ENCODE peak calls at places on chromosomes 2 and 18, in eight cellular contexts. M is sigmoid colon, P is transverse colon, I is body of pancreas, B is pancreas, H is foreskin fibroblast, L is fibroblast of lung, D is fibroblast of mammary gland. F is an unnamed sample.

GRCh38 chr2:160630801-160631590 is 137.4 kb upstream of the RBMS1 start:
- DNase-seq in B (no peak), I (no peak), M (no peak), D (no peak), H (peak), L (peak), P (no peak), F (peak)

GRCh38 chr18:58135170-58135569 is 91.1 kb downstream of the NEDD4L start:
- DNase-seq in I (no peak), P (peak), B (no peak), L (peak), D (peak), M (no peak), H (peak), F (peak)

GRCh38 chr2:177239934-177240600 is 24.5 kb downstream of the NFE2L2 start:
- DNase-seq in M (peak), P (peak), L (peak), I (peak), D (peak), H (peak), B (no peak), F (peak)

GRCh38 chr2:230748087-230748486 is 35.4 kb downstream of the CAB39 start:
- DNase-seq in B (no peak), M (no peak), D (peak), I (no peak), L (peak), P (no peak), H (no peak), F (no peak)

GRCh38 chr2:162824319-162824718 is 14.2 kb downstream of the KCNH7 start:
- DNase-seq in I (no peak), D (no peak), P (no peak), M (no peak), H (no peak), L (no peak), B (no peak), F (no peak)

GRCh38 chr2:52340185-52340584 is 1308.3 kb upstream of the NRXN1 start:
- DNase-seq in L (peak), D (no peak), I (no peak), P (no peak), M (no peak), H (peak), B (no peak), F (no peak)

GRCh38 chr2:152222975-152223638 is 47.5 kb upstream of the STAM2 start:
- DNase-seq in I (peak), L (peak), M (peak), D (peak), H (peak), P (peak), B (peak), F (peak)

GRCh38 chr18:48352051-48352755 is 57.0 kb downstream of the ZBTB7C start:
- DNase-seq in H (no peak), L (no peak), M (no peak), D (no peak), I (no peak), P (no peak), B (no peak), F (no peak)

GRCh38 chr18:42053188-42053781 is 98.3 kb downstream of the PIK3C3 start:
- DNase-seq in H (peak), D (peak), P (peak), M (no peak), I (peak), L (peak), B (peak), F (peak)

GRCh38 chr2:25664531-25665307 is 8.7 kb downstream of the DTNB start:
- DNase-seq in M (peak), L (peak), B (peak), P (peak), H (peak), I (peak), D (peak), F (peak)

GRCh38 chr2:7726989-7727388 is 809.8 kb downstream of the RNF144A start:
- DNase-seq in I (no peak), P (no peak), M (no peak), D (no peak), B (no peak), L (no peak), H (no peak), F (no peak)

GRCh38 chr2:130737592-130737991 is 8.7 kb downstream of the GPR148 start:
- DNase-seq in L (no peak), P (no peak), H (no peak), M (no peak), D (no peak), I (no peak), B (no peak), F (no peak)

GRCh38 chr2:169362346-169363026 is at the start of gene LRP2:
- DNase-seq in I (no peak), M (no peak), D (no peak), H (peak), B (no peak), L (no peak), P (peak), F (peak)

GRCh38 chr2:69958480-69958879 is 3.0 kb downstream of the ASPRV1 start:
- DNase-seq in M (no peak), B (no peak), I (no peak), P (no peak), D (no peak), L (no peak), H (no peak), F (no peak)

GRCh38 chr2:226077841-226078240 is 678.3 kb downstream of the NYAP2 start:
- DNase-seq in D (peak), I (no peak), L (no peak), H (no peak), P (no peak), B (no peak), M (no peak), F (no peak)

DNA sequence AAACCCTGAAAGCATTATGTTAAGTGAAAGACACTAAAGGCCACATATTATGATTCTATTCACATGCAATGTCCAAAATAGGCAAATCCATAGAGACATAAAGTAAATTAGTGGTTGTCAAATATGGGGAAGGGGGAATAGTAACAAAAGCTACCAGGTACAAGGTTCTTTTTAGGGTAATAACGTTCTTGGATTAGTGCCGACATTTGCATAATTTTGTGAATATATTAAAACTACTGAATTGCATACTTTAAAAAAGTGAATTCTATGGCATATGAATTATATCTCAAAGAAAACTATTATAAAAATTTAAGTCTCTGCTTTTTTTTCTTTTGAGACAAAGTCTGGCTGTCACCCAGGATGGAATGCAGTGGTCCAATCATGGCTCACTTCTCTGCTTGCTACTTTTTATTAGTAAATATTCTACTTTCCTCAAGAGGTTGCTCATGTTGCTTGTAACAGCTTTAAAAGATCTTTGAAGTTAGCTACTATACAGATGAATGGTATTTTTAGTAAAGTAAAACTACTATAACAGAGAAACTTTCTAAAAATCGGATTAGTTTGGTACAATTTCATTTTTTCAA is 2.5 kb downstream of the SESTD1 start:
- DNase-seq in I (no peak), P (no peak), D (peak), L (no peak), B (no peak), H (no peak), M (no peak), F (peak)
- H3K4me3 ChIP-seq in I (no peak), P (no peak), D (no peak), L (no peak), B (no peak), H (no peak), M (no peak), F (peak)

GRCh38 chr2:39666489-39667141 is 898 bp downstream of the TMEM178A start:
- DNase-seq in D (peak), P (no peak), H (peak), M (no peak), B (no peak), L (peak), I (no peak), F (peak)
- H3K4me3 ChIP-seq in D (peak), P (peak), H (peak), M (peak), B (peak), L (peak), I (no peak), F (peak)

GRCh38 chr2:181141676-181142075 is 161.3 kb downstream of the UBE2E3 start:
- DNase-seq in P (no peak), B (no peak), H (no peak), L (no peak), M (no peak), I (no peak), D (no peak), F (no peak)
- H3K4me3 ChIP-seq in P (no peak), B (no peak), H (no peak), L (no peak), M (no peak), I (no peak), D (no peak), F (no peak)

GRCh38 chr2:96324716-96325037 is 440 bp upstream of the ITPRIPL1 start:
- DNase-seq in L (no peak), P (no peak), D (no peak), M (no peak), I (no peak), B (no peak), H (no peak), F (no peak)
- H3K4me3 ChIP-seq in L (no peak), P (no peak), D (no peak), M (peak), I (no peak), B (peak), H (peak), F (peak)